ENCODE peak calls at places on chromosomes 16 and 17, in five cellular contexts. L is germinal center; D is CD8-positive, alpha-beta T cell; X is NCI-H2029; C is RPMI7951. H is an unnamed sample.

GRCh38 chr17:15909481-15909991 is 35.4 kb upstream of the ADORA2B start:
- DNase-seq in D (no peak), X (no peak), L (no peak), C (peak; percentile 49), H (no peak)

GRCh38 chr16:79970551-79971236 is 370.2 kb upstream of the MAF start:
- DNase-seq in D (no peak), L (no peak), C (peak; percentile 65), X (no peak), H (no peak)

GRCh38 chr17:9022553-9023388 is 1.5 kb downstream of the NTN1 start:
- DNase-seq in C (no peak), X (no peak), D (peak; percentile 7), L (peak; percentile 10), H (no peak)

GRCh38 chr17:43601280-43602050 is 55.3 kb upstream of the ETV4 start:
- DNase-seq in X (no peak), L (no peak), D (no peak), C (no peak), H (no peak)

GRCh38 chr16:58551496-58551895 is 36.2 kb downstream of the SETD6 start:
- DNase-seq in X (no peak), D (no peak), C (peak; percentile 6), L (no peak), H (no peak)

GRCh38 chr16:71524566-71525553 is 1.4 kb upstream of the CHST4 start:
- DNase-seq in C (no peak), D (no peak), L (no peak), X (no peak), H (no peak)

GRCh38 chr17:28760561-28760960 is 16.8 kb downstream of the TRAF4 start:
- DNase-seq in C (no peak), X (no peak), L (no peak), D (no peak), H (no peak)

GRCh38 chr16:55001931-55002330 is 71.3 kb downstream of the IRX5 start:
- DNase-seq in X (no peak), L (no peak), C (peak; percentile 40), D (no peak), H (no peak)

GRCh38 chr17:77322534-77323412 is 182.0 kb downstream of the SEC14L1 start:
- DNase-seq in X (no peak), D (no peak), L (peak; percentile 39), C (peak; percentile 99), H (no peak)

GRCh38 chr17:77449908-77450741 is 309.4 kb downstream of the SEC14L1 start:
- DNase-seq in L (no peak), C (peak; percentile 78), X (no peak), D (no peak), H (no peak)

GRCh38 chr17:73575470-73576235 is 68.6 kb downstream of the SDK2 start:
- DNase-seq in C (no peak), X (no peak), D (no peak), L (no peak), H (no peak)

GRCh38 chr17:16443390-16444257 is 28.3 kb downstream of the TRPV2 start:
- DNase-seq in D (no peak), C (no peak), X (no peak), L (no peak), H (no peak)

GRCh38 chr16:4376126-4376819 is 4.6 kb downstream of the VASN start:
- DNase-seq in X (peak; percentile 29), C (no peak), D (no peak), L (no peak), H (no peak)

H was measured in iPS DF 6.9.